ENCODE peak calls at places on chromosomes 12 and 14, in eight cellular contexts. D, G, B, M, L, S, E and K are unnamed samples. For H3K27me3, the result is how much of the 10 kb centered on the place peaks cover.

GRCh38 chr14:91292476-91292875 is 48.0 kb upstream of the GPR68 start:
- DNase-seq in S (no peak), B (no peak), D (no peak), L (no peak), M (no peak), E (no peak), G (no peak), K (no peak)

GRCh38 chr12:99029502-99030271 is 384.6 kb downstream of the APAF1 start:
- DNase-seq in G (no peak), D (no peak), S (no peak), M (no peak), B (no peak), L (no peak), E (no peak), K (no peak)

GRCh38 chr12:21860128-21860527 is 81.1 kb downstream of the ABCC9 start:
- DNase-seq in S (no peak), E (no peak), D (no peak), M (no peak), L (no peak), B (no peak), G (no peak), K (no peak)

GRCh38 chr12:105674871-105675699 is 344.6 kb downstream of the C12orf75 start:
- DNase-seq in D (no peak), E (no peak), M (no peak), S (no peak), G (no peak), B (no peak), L (no peak), K (no peak)

GRCh38 chr12:66446276-66446675 is 144.0 kb downstream of the HELB start:
- DNase-seq in E (no peak), D (no peak), G (no peak), M (no peak), S (no peak), B (no peak), L (no peak), K (no peak)

GRCh38 chr12:67042697-67043131 is 226.4 kb upstream of the CAND1 start:
- DNase-seq in L (no peak), S (peak), M (no peak), B (no peak), G (no peak), E (no peak), D (peak), K (no peak)

GRCh38 chr12:14261096-14261495 is 104.4 kb upstream of the ATF7IP start:
- DNase-seq in G (no peak), B (no peak), S (no peak), E (no peak), M (no peak), L (no peak), D (no peak), K (no peak)

GRCh38 chr12:93115198-93115601 is 186.1 kb upstream of the EEA1 start:
- DNase-seq in B (no peak), G (peak), E (peak), S (no peak), D (peak), L (no peak), M (no peak), K (no peak)

GRCh38 chr14:93007225-93007997 is 84.5 kb downstream of the CHGA start:
- DNase-seq in E (no peak), S (no peak), D (peak), B (peak), G (no peak), M (no peak), L (no peak), K (no peak)

GRCh38 chr12:100254876-100255275 is 12.0 kb downstream of the DEPDC4 start:
- DNase-seq in L (no peak), G (no peak), D (no peak), S (no peak), E (no peak), M (no peak), B (no peak), K (no peak)

GRCh38 chr12:57623385-57623784 is 9.6 kb downstream of the B4GALNT1 start:
- DNase-seq in E (no peak), L (no peak), S (no peak), B (no peak), M (no peak), G (no peak), D (no peak), K (no peak)
- H3K27me3 ChIP-seq in E (under half), L (under half), S (half or more), B (under half), M (half or more), G (under half), D (under half), K (under half)

GRCh38 chr12:110813756-110814155 is 33.0 kb upstream of the CCDC63 start:
- DNase-seq in E (no peak), B (no peak), G (no peak), S (no peak), M (no peak), D (no peak), L (no peak), K (no peak)

GRCh38 chr12:110811972-110812371 is 34.8 kb upstream of the CCDC63 start:
- DNase-seq in M (no peak), G (no peak), S (no peak), L (no peak), D (no peak), E (no peak), B (no peak), K (no peak)

GRCh38 chr12:110807640-110808039 is 39.1 kb upstream of the CCDC63 start:
- DNase-seq in G (no peak), S (no peak), B (no peak), L (no peak), D (no peak), M (no peak), E (no peak), K (no peak)

GRCh38 chr12:110813298-110813697 is 33.5 kb upstream of the CCDC63 start:
- DNase-seq in D (no peak), E (no peak), G (no peak), M (no peak), L (no peak), B (no peak), S (peak), K (no peak)

DNA sequence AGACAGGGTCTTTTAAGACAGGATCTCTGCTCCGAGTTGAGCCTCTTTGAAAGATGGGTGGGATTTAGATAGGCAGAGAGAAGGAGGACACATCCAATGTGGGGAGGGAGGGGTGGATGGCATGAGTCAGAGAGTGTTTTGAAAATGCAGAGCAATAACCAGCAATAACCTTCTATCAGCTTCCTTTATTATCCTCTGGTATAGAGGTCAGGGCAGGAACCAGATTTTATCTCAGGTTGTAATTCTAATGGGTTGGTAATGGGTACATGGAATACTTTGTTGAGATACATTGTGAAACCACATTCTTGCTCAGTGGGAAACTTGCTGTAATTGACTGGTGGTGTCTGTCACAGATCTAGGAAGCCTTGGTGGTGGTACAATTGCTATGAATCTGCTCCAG is 37.6 kb upstream of the CCDC63 start:
- DNase-seq in E (no peak), S (no peak), M (no peak), D (no peak), G (no peak), L (no peak), B (no peak), K (no peak)
- H3K27ac ChIP-seq in E (no peak), S (no peak), M (no peak), D (no peak), G (no peak), L (no peak), B (no peak), K (no peak)

GRCh38 chr12:124136796-124137195 is 158.1 kb upstream of the RFLNA start:
- DNase-seq in D (no peak), B (no peak), G (no peak), L (no peak), E (no peak), S (no peak), M (no peak), K (no peak)

GRCh38 chr12:124142395-124143005 is 152.4 kb upstream of the RFLNA start:
- DNase-seq in G (no peak), S (no peak), E (no peak), L (no peak), B (no peak), M (no peak), D (no peak), K (no peak)

GRCh38 chr12:124143726-124144125 is 151.2 kb upstream of the RFLNA start:
- DNase-seq in B (no peak), E (no peak), M (no peak), G (no peak), L (no peak), D (no peak), S (no peak), K (no peak)

DNA sequence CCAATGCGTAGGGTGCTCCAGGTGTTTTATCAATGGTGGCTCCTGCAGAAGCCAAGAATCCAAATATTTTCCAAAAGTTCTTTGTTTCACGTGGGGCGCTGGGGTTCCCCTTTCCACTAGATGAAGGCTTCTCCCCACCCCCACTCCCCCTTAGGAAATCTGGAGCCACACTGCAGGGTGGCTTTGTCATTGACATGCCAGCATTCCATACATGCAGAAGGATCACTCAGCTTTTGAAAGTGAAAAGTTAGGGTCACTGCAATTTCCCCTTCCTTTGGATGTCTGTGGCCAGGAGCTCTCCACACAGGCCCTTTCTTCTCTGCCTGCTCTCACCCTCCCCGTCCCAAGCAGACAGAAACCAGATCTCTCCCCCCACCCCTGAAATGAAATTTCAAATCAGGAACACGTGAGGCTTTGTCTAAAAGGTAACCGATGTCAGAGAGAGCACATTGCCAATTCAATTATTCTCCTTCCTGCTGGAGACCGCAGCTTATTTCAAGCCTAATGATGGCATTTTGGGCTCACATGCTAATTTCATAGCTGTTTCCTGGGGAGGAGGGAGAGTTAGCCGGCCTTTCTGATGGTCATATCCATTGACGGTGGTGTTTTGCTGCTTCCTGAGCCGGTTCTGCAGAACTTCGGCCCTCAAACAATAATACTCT is 153.9 kb upstream of the RFLNA start:
- DNase-seq in E (no peak), M (no peak), B (no peak), D (no peak), L (no peak), S (peak), G (no peak), K (no peak)
- H3K4me2 ChIP-seq in E (no peak), M (no peak), B (no peak), D (no peak), L (no peak), S (peak), G (no peak), K (no peak)

DNA sequence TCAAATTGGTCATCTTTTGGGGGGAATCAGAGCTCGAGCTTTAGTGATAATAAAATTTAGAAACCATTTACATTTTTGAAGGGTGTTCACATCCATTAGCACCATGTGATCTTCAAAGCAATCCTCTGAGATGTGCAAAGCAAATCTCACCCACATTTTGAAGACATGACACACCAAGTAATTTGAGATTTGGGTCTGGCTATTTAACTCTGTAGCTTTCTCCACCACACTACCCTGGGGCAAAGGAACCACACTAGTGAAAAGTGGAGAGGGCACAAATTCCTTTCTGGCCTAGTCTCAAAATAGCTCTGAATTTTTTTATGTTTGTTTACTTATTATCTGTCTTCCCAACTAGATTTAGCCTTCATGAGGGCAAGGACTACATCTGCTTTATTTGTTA is 46.6 kb upstream of the TMEM233 start:
- DNase-seq in D (no peak), L (no peak), S (no peak), M (no peak), B (no peak), G (no peak), E (no peak), K (no peak)
- H3K27me3 ChIP-seq in D (under half), L (under half), S (under half), M (under half), B (under half), G (under half), E (under half), K (under half)

DNA sequence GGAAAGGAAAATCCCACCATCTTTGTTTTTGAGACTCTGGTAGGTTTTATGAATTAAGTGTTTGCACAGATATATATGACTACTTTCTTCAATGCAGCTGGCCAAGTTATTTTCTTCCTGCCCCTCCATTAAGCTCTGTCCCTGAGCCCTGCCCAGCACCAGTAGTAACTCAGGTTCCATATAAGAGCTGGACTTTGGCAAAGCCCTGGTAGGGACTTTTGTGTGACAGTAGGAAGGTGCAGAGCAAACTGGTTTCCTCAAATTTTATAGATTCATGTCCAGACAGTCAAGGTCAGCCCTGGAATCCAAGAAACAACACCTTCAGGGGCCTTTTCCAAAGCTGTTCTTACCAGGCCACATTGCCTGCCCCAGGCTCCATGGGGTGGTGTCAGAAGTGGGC is 47.3 kb downstream of the SSPN start:
- DNase-seq in B (no peak), D (no peak), S (no peak), G (no peak), M (no peak), E (no peak), L (no peak), K (no peak)
- H3K27ac ChIP-seq in B (no peak), D (no peak), S (no peak), G (no peak), M (no peak), E (no peak), L (no peak), K (no peak)

GRCh38 chr12:130334937-130335336 is 2.8 kb upstream of the PIWIL1 start:
- DNase-seq in B (no peak), D (no peak), G (no peak), S (peak), M (no peak), L (no peak), E (no peak), K (no peak)

GRCh38 chr12:130333341-130333740 is 4.3 kb upstream of the PIWIL1 start:
- DNase-seq in G (no peak), D (no peak), L (no peak), B (no peak), E (no peak), M (no peak), S (no peak), K (no peak)

GRCh38 chr12:130334399-130334798 is 3.3 kb upstream of the PIWIL1 start:
- DNase-seq in L (no peak), M (no peak), D (no peak), S (no peak), G (no peak), E (no peak), B (no peak), K (no peak)

GRCh38 chr12:130330685-130331084 is 7.0 kb upstream of the PIWIL1 start:
- DNase-seq in L (no peak), S (no peak), G (no peak), B (no peak), D (no peak), M (no peak), E (no peak), K (no peak)

GRCh38 chr12:130331146-130331545 is 6.5 kb upstream of the PIWIL1 start:
- DNase-seq in M (no peak), G (no peak), B (no peak), S (no peak), D (no peak), L (no peak), E (no peak), K (no peak)
- H3K4me2 ChIP-seq in M (no peak), G (no peak), B (no peak), S (no peak), D (no peak), L (no peak), E (no peak), K (no peak)